ENCODE peak calls at places on chromosome 19, in four cellular contexts. T is astrocyte; J is heart right ventricle; B is CD8-positive, alpha-beta T cell. X is an unnamed sample.

GRCh38 chr19:51552996-51553725 is 17.9 kb upstream of the ZNF175 start:
- DNase-seq in B (no peak), T (peak; percentile 8), J (peak; percentile 79), X (peak; percentile 39)

GRCh38 chr19:34345934-34346333 is 19.1 kb upstream of the GPI start:
- DNase-seq in J (peak; percentile 54), B (peak; percentile 61), T (no peak), X (peak; percentile 69)

GRCh38 chr19:10333758-10334339 is 520 bp upstream of the RAVER1 start:
- DNase-seq in T (peak; percentile 1), B (peak; percentile 25), J (no peak), X (no peak)

GRCh38 chr19:55958356-55958755 is 10.7 kb downstream of the NLRP8 start:
- DNase-seq in B (no peak), T (no peak), J (no peak), X (no peak)

GRCh38 chr19:56112313-56112709 is 8.8 kb downstream of the ZNF787 start:
- DNase-seq in B (no peak), J (no peak), T (no peak), X (no peak)

GRCh38 chr19:39405930-39406655 is 554 bp upstream of the ZFP36 start:
- DNase-seq in T (no peak), J (no peak), B (peak; percentile 97), X (peak; percentile 83)

GRCh38 chr19:3034845-3035541 is 5.9 kb upstream of the TLE2 start:
- DNase-seq in B (peak; percentile 45), J (peak; percentile 38), T (peak; percentile 36), X (peak; percentile 49)

GRCh38 chr19:51247972-51248371 is 2.9 kb upstream of the SIGLECL1 start:
- DNase-seq in B (no peak), T (no peak), J (no peak), X (no peak)

GRCh38 chr19:42306646-42307045 is 4.2 kb upstream of the PAFAH1B3 start:
- DNase-seq in T (no peak), B (no peak), J (no peak), X (peak; percentile 71)

GRCh38 chr19:30224689-30225606 is 147.2 kb upstream of the ZNF536 start:
- DNase-seq in B (no peak), J (no peak), T (no peak), X (peak; percentile 64)

GRCh38 chr19:13211426-13212308 is 61.5 kb downstream of the IER2 start:
- DNase-seq in T (no peak), J (no peak), B (no peak), X (no peak)

GRCh38 chr19:1170938-1171754 is 2.9 kb downstream of the SBNO2 start:
- DNase-seq in J (no peak), B (peak; percentile 20), T (no peak), X (no peak)

GRCh38 chr19:6214881-6215541 is 64.8 kb downstream of the MLLT1 start:
- DNase-seq in T (no peak), B (no peak), J (no peak), X (no peak)

GRCh38 chr19:58328999-58329398 is 2.2 kb downstream of the ZSCAN22 start:
- DNase-seq in T (no peak), J (no peak), B (no peak), X (no peak)
- TF ChIP-seq CTCF in T (no peak), J (no peak), B (no peak), X (no peak)

GRCh38 chr19:46954502-46955004 is 65.1 kb upstream of the NPAS1 start:
- DNase-seq in J (no peak), B (no peak), T (no peak), X (no peak)
- H3K27ac ChIP-seq in J (no peak overlapping the region), B (peak overlapping the region; percentile 38), T (peak overlapping the region; percentile 46), X (peak overlapping the region; percentile 46)

GRCh38 chr19:18894254-18895037 is 1.5 kb downstream of the CERS1 start:
- DNase-seq in B (no peak), J (no peak), T (peak; percentile 30), X (no peak)
- TF ChIP-seq CTCF in B (no peak), J (no peak), T (no peak), X (no peak)

DNA sequence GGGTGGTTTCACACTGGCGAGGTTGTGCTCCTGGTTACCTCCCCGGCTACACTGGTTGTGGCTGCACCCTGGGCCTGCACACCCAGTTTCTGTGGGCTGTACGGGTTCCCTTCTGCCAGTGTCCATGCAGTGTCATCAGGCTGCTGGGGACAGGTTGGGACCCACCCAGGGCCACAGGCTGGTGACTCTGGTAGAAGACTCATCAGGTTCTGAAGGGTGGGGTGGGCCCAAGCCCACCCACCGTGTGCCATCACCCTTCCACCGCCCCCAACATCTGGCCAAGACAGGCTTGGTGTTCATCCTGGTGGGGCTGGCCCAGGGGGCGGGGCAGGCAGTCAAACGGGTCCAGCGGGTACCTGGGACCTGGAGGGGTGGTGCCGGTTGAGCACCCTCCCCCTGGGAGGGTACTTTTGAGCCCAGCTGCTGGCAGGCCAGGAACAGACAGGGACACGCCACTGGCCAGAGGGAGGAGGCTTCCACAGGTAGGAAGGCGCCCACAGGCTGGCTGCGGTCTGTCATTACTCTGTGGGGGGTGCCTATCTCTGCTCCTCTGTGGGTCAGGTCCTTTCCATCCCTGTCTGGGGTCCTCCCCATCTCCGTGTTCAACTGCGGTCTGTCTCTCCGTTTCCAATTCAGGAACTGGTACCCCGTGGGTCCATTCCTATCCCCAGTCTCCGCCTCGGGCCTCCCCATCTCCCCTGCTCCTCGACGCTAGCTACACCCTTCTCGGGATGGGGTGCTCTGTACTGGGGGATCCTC is at the start of gene RNF225:
- DNase-seq in T (no peak), B (no peak), J (no peak), X (peak; percentile 65)
- H3K27ac ChIP-seq in T (no peak within 1 kb of the TSS), B (no peak within 1 kb of the TSS), J (no peak within 1 kb of the TSS), X (no peak within 1 kb of the TSS)

DNA sequence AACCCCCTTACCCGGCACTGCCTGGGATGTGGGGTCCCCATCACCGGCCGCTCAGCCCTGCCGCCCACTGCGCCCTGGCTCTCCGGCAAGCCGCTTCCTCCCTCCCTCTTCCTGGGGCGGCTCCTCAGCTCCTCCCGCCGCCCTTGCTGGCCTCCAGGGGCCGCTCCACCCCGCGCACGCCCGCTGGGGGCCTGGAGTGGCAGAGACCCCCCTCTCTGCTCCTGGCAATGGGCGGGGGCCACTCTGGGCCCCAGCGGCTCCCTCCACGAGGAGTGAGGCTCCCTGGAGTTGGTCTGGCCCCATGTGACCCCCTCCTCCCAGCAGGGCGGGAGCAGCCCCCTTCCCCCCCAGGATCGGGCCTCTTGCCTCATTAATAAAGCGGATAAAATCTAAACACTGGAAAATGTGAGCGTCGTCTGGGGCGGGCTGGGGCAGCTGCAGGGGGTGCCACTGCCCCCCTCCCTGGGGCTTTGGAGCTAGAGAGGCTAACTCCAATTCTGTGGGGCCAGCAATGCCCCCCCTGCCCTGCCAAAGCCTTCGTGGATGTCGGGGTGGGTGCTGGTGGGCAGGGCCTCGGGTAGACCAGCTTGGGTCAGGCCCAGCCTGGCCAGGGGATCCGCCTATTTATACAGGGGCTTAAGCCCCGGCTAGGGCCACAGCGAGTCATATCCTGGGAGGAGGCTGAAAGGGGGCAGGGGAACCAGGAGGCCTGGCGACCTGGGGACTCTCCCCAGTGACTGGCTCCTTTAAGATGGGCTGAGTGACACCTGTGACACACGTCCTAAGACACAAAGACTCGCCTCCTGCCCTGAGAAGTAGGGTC is at the start of gene PTGER1:
- DNase-seq in J (no peak), T (no peak), B (no peak), X (no peak)
- TF ChIP-seq CTCF in J (peak; percentile 26), T (no peak), B (no peak), X (peak; percentile 41)

DNA sequence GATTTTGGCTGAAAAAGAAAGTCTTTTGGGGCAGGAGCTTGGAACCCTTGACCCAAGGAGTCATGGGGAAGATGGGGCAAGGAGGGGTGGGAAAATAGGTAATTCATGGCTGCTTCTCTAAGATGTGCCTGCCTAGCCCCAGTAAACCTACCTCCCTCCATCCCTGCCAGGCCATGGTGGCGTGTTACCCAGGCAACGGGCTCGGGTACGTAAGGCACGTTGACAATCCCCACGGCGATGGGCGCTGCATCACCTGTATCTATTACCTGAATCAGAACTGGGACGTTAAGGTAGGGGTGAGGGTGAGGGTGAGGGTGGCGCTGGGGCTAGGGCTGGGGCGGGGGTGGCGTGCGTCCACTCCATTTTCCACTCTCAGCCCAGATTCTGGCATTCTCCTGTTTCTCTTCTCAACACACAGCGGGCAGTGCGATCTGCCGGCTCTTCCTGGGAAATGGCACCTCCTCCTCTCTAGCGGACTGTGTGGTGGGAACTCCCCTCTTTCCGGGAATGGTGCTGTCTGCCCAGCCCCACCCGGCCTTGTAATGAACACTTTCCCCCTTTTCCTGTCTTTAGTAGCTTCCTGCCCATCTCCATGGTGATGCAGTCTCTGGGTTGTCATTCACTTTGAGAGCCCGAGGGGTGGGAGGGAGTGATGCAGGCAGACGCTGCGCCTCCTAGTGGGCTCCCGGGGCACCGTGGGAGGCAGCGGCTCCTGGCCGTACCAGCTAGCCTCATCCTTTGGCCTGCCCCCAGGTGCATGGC is 7.6 kb downstream of the EGLN2 start:
- DNase-seq in J (peak; percentile 80), B (peak; percentile 85), T (peak; percentile 94), X (peak; percentile 93)
- H3K27ac ChIP-seq in J (peak overlapping the region; percentile 97), B (peak overlapping the region; percentile 66), T (peak overlapping the region; percentile 47), X (peak overlapping the region; percentile 98)

X was measured in upper lobe of left lung.